ENCODE peak calls at places on chromosome 15, in ten cellular contexts. A, B, Z, D, M, Y, L, N, G and S are unnamed samples.

GRCh38 chr15:74793135-74794028 is 11.5 kb downstream of the CSK start:
- DNase-seq in G (peak), Y (no peak), Z (peak), N (no peak), B (peak), L (no peak), M (peak), A (no peak), D (no peak), S (no peak)

GRCh38 chr15:43920815-43921214 is 94.0 kb downstream of the WDR76 start:
- DNase-seq in Z (no peak), A (no peak), G (no peak), N (no peak), Y (no peak), D (no peak), B (no peak), M (no peak), L (no peak), S (no peak)

GRCh38 chr15:48317221-48317620 is 14.0 kb upstream of the DUT start:
- DNase-seq in L (no peak), M (no peak), B (no peak), Y (no peak), N (no peak), A (no peak), D (no peak), G (no peak), Z (no peak), S (no peak)

GRCh38 chr15:98955331-98955730 is 52.3 kb downstream of the PGPEP1L start:
- DNase-seq in A (no peak), G (no peak), Y (no peak), N (no peak), B (no peak), D (no peak), Z (no peak), L (no peak), M (no peak), S (no peak)

GRCh38 chr15:74790080-74790916 is 8.4 kb downstream of the CSK start:
- DNase-seq in N (no peak), L (peak), G (peak), D (no peak), Z (no peak), B (peak), A (no peak), Y (no peak), M (no peak), S (no peak)

GRCh38 chr15:68578175-68578959 is 426 bp upstream of the CORO2B start:
- DNase-seq in L (peak), M (no peak), N (no peak), Y (peak), G (peak), Z (peak), D (peak), B (peak), A (peak), S (no peak)

GRCh38 chr15:70535071-70535954 is 228.0 kb downstream of the UACA start:
- DNase-seq in Y (no peak), N (no peak), B (no peak), A (no peak), D (no peak), G (no peak), M (peak), L (no peak), Z (no peak), S (no peak)

GRCh38 chr15:41150279-41150678 is 34.2 kb upstream of the INO80 start:
- DNase-seq in D (no peak), N (no peak), Y (no peak), G (no peak), B (no peak), L (no peak), A (no peak), Z (no peak), M (no peak), S (no peak)